ENCODE peak calls at places on chromosomes 7 and 10, in seven cellular contexts. One of them, this sample, is unnamed.

GRCh38 chr10:112746329-112746728 is 203.7 kb upstream of the TCF7L2 start:
- DNase-seq in spleen: no peak
- DNase-seq in sigmoid colon: no peak
- DNase-seq in transverse colon: no peak
- DNase-seq in GM12878: no peak
- DNase-seq in Panc1: no peak
- DNase-seq in stomach: no peak
- DNase-seq in this sample: no peak

GRCh38 chr10:12333382-12334185 is 15.8 kb upstream of the CAMK1D start:
- DNase-seq in spleen: peak; percentile 81
- DNase-seq in GM12878: no peak
- DNase-seq in Panc1: peak; percentile 39
- DNase-seq in sigmoid colon: peak; percentile 85
- DNase-seq in transverse colon: peak; percentile 51
- DNase-seq in stomach: peak; percentile 37
- DNase-seq in this sample: no peak

GRCh38 chr10:34906021-34906965 is 91.2 kb upstream of the PARD3 start:
- DNase-seq in spleen: no peak
- DNase-seq in GM12878: no peak
- DNase-seq in transverse colon: no peak
- DNase-seq in Panc1: no peak
- DNase-seq in stomach: no peak
- DNase-seq in sigmoid colon: peak; percentile 55
- DNase-seq in this sample: no peak

GRCh38 chr7:36309301-36309700 is 80.4 kb upstream of the ANLN start:
- DNase-seq in sigmoid colon: no peak
- DNase-seq in spleen: no peak
- DNase-seq in Panc1: no peak
- DNase-seq in stomach: peak; percentile 16
- DNase-seq in GM12878: no peak
- DNase-seq in transverse colon: no peak
- DNase-seq in this sample: no peak

GRCh38 chr7:82384051-82384464 is 59.5 kb downstream of the CACNA2D1 start:
- DNase-seq in stomach: no peak
- DNase-seq in Panc1: no peak
- DNase-seq in GM12878: peak; percentile 28
- DNase-seq in spleen: no peak
- DNase-seq in sigmoid colon: no peak
- DNase-seq in transverse colon: no peak
- DNase-seq in this sample: no peak

GRCh38 chr7:95250591-95250990 is 73.7 kb downstream of the PON1 start:
- DNase-seq in sigmoid colon: no peak
- DNase-seq in spleen: no peak
- DNase-seq in GM12878: no peak
- DNase-seq in transverse colon: no peak
- DNase-seq in Panc1: no peak
- DNase-seq in stomach: no peak
- DNase-seq in this sample: no peak

GRCh38 chr7:55018361-55019328 is at the start of gene EGFR:
- DNase-seq in transverse colon: peak; percentile 86
- DNase-seq in Panc1: no peak
- DNase-seq in stomach: peak; percentile 82
- DNase-seq in GM12878: no peak
- DNase-seq in spleen: peak; percentile 81
- DNase-seq in sigmoid colon: peak; percentile 94
- DNase-seq in this sample: peak; percentile 94

GRCh38 chr7:46694058-46694457 is 773.0 kb upstream of the IGFBP3 start:
- DNase-seq in transverse colon: no peak
- DNase-seq in spleen: no peak
- DNase-seq in stomach: no peak
- DNase-seq in GM12878: no peak
- DNase-seq in Panc1: no peak
- DNase-seq in sigmoid colon: no peak
- DNase-seq in this sample: no peak

GRCh38 chr10:98384531-98385133 is 30.4 kb downstream of the PYROXD2 start:
- DNase-seq in stomach: no peak
- DNase-seq in Panc1: no peak
- DNase-seq in sigmoid colon: no peak
- DNase-seq in GM12878: no peak
- DNase-seq in spleen: no peak
- DNase-seq in transverse colon: no peak
- DNase-seq in this sample: no peak

GRCh38 chr7:15854841-15855576 is 168.5 kb upstream of the MEOX2 start:
- DNase-seq in Panc1: no peak
- DNase-seq in transverse colon: no peak
- DNase-seq in sigmoid colon: no peak
- DNase-seq in spleen: no peak
- DNase-seq in GM12878: no peak
- DNase-seq in stomach: no peak
- DNase-seq in this sample: no peak

GRCh38 chr10:69644658-69645295 is 14.7 kb downstream of the FAM241B start:
- DNase-seq in sigmoid colon: peak; percentile 65
- DNase-seq in stomach: peak; percentile 61
- DNase-seq in transverse colon: peak; percentile 62
- DNase-seq in GM12878: no peak
- DNase-seq in spleen: peak; percentile 70
- DNase-seq in Panc1: no peak
- DNase-seq in this sample: no peak

GRCh38 chr7:1672851-1673486 is 2.9 kb downstream of the ELFN1 start:
- DNase-seq in transverse colon: no peak
- DNase-seq in sigmoid colon: peak; percentile 40
- DNase-seq in GM12878: no peak
- DNase-seq in spleen: peak; percentile 69
- DNase-seq in stomach: no peak
- DNase-seq in Panc1: no peak
- DNase-seq in this sample: no peak

GRCh38 chr7:151083071-151083823 is at the start of gene TMUB1:
- DNase-seq in transverse colon: peak; percentile 86
- DNase-seq in stomach: peak; percentile 84
- DNase-seq in GM12878: no peak
- DNase-seq in sigmoid colon: peak; percentile 91
- DNase-seq in Panc1: no peak
- DNase-seq in spleen: peak; percentile 97
- DNase-seq in this sample: no peak

GRCh38 chr7:30403477-30403876 is 75.1 kb downstream of the NOD1 start:
- DNase-seq in spleen: no peak
- DNase-seq in transverse colon: peak; percentile 56
- DNase-seq in Panc1: no peak
- DNase-seq in stomach: no peak
- DNase-seq in GM12878: no peak
- DNase-seq in sigmoid colon: no peak
- DNase-seq in this sample: no peak

GRCh38 chr10:98373260-98373659 is 41.7 kb downstream of the PYROXD2 start:
- DNase-seq in stomach: no peak
- DNase-seq in GM12878: no peak
- DNase-seq in transverse colon: no peak
- DNase-seq in spleen: no peak
- DNase-seq in sigmoid colon: no peak
- DNase-seq in Panc1: no peak
- DNase-seq in this sample: no peak

GRCh38 chr10:77710759-77711682 is 73.4 kb upstream of the KCNMA1 start:
- DNase-seq in GM12878: no peak
- DNase-seq in sigmoid colon: peak; percentile 82
- DNase-seq in spleen: peak; percentile 93
- DNase-seq in Panc1: peak; percentile 36
- DNase-seq in transverse colon: peak; percentile 77
- DNase-seq in stomach: peak; percentile 83
- DNase-seq in this sample: peak; percentile 93

GRCh38 chr10:34143466-34143865 is 671.6 kb downstream of the PARD3 start:
- DNase-seq in spleen: no peak
- DNase-seq in transverse colon: no peak
- DNase-seq in GM12878: no peak
- DNase-seq in stomach: no peak
- DNase-seq in sigmoid colon: no peak
- DNase-seq in Panc1: no peak
- DNase-seq in this sample: no peak

GRCh38 chr7:6578114-6579084 is 1.1 kb downstream of the ZDHHC4 start:
- DNase-seq in spleen: no peak
- DNase-seq in sigmoid colon: no peak
- DNase-seq in stomach: no peak
- DNase-seq in transverse colon: no peak
- DNase-seq in Panc1: no peak
- DNase-seq in GM12878: no peak
- DNase-seq in this sample: no peak

GRCh38 chr7:151060113-151060415 is 675 bp downstream of the SLC4A2 start:
- DNase-seq in transverse colon: no peak
- DNase-seq in sigmoid colon: no peak
- DNase-seq in spleen: no peak
- DNase-seq in Panc1: no peak
- DNase-seq in GM12878: no peak
- DNase-seq in stomach: no peak
- DNase-seq in this sample: no peak

GRCh38 chr10:27223964-27224363 is 16.6 kb downstream of the ACBD5 start:
- DNase-seq in GM12878: no peak
- DNase-seq in spleen: peak; percentile 79
- DNase-seq in transverse colon: peak; percentile 36
- DNase-seq in sigmoid colon: no peak
- DNase-seq in stomach: peak; percentile 60
- DNase-seq in Panc1: no peak
- DNase-seq in this sample: no peak

GRCh38 chr10:68073631-68074403 is 1.3 kb downstream of the HERC4 start:
- DNase-seq in Panc1: no peak
- DNase-seq in stomach: no peak
- DNase-seq in GM12878: no peak
- DNase-seq in sigmoid colon: no peak
- DNase-seq in spleen: no peak
- DNase-seq in transverse colon: no peak
- DNase-seq in this sample: no peak

GRCh38 chr10:68077026-68077425 is 1.9 kb upstream of the HERC4 start:
- DNase-seq in Panc1: no peak
- DNase-seq in spleen: no peak
- DNase-seq in transverse colon: no peak
- DNase-seq in GM12878: no peak
- DNase-seq in stomach: no peak
- DNase-seq in sigmoid colon: no peak
- DNase-seq in this sample: no peak

GRCh38 chr10:68075550-68076004 is 494 bp upstream of the HERC4 start:
- DNase-seq in stomach: no peak
- DNase-seq in GM12878: no peak
- DNase-seq in sigmoid colon: no peak
- DNase-seq in spleen: no peak
- DNase-seq in transverse colon: no peak
- DNase-seq in Panc1: no peak
- DNase-seq in this sample: no peak

GRCh38 chr10:68074775-68075549 is at the start of gene HERC4:
- DNase-seq in GM12878: peak; percentile 64
- DNase-seq in Panc1: no peak
- DNase-seq in stomach: peak; percentile 94
- DNase-seq in sigmoid colon: peak; percentile 98
- DNase-seq in transverse colon: peak; percentile 96
- DNase-seq in spleen: peak; percentile 97
- DNase-seq in this sample: peak; percentile 98

GRCh38 chr10:68074404-68074774 is 694 bp downstream of the HERC4 start:
- DNase-seq in transverse colon: no peak
- DNase-seq in GM12878: no peak
- DNase-seq in spleen: no peak
- DNase-seq in sigmoid colon: no peak
- DNase-seq in Panc1: no peak
- DNase-seq in stomach: no peak
- DNase-seq in this sample: no peak
- H3K4me1 ChIP-seq in transverse colon: peaks cover 24% of the 10 kb centered on the region
- H3K4me1 ChIP-seq in GM12878: peaks cover 3% of the 10 kb centered on the region
- H3K4me1 ChIP-seq in spleen: peaks cover 36% of the 10 kb centered on the region
- H3K4me1 ChIP-seq in sigmoid colon: peaks cover 36% of the 10 kb centered on the region
- H3K4me1 ChIP-seq in Panc1: peaks cover 33% of the 10 kb centered on the region
- H3K4me1 ChIP-seq in stomach: peaks cover 11% of the 10 kb centered on the region
- H3K4me1 ChIP-seq in this sample: peaks cover 37% of the 10 kb centered on the region

GRCh38 chr10:24778298-24778697 is 54.6 kb upstream of the ARHGAP21 start:
- DNase-seq in stomach: no peak
- DNase-seq in transverse colon: no peak
- DNase-seq in spleen: no peak
- DNase-seq in sigmoid colon: no peak
- DNase-seq in GM12878: no peak
- DNase-seq in Panc1: no peak
- DNase-seq in this sample: no peak

GRCh38 chr10:24783504-24783903 is 59.8 kb upstream of the ARHGAP21 start:
- DNase-seq in transverse colon: no peak
- DNase-seq in Panc1: no peak
- DNase-seq in GM12878: no peak
- DNase-seq in sigmoid colon: no peak
- DNase-seq in stomach: no peak
- DNase-seq in spleen: no peak
- DNase-seq in this sample: no peak

GRCh38 chr10:24784923-24785322 is 61.2 kb upstream of the ARHGAP21 start:
- DNase-seq in spleen: no peak
- DNase-seq in Panc1: no peak
- DNase-seq in sigmoid colon: no peak
- DNase-seq in transverse colon: no peak
- DNase-seq in GM12878: no peak
- DNase-seq in stomach: no peak
- DNase-seq in this sample: no peak

DNA sequence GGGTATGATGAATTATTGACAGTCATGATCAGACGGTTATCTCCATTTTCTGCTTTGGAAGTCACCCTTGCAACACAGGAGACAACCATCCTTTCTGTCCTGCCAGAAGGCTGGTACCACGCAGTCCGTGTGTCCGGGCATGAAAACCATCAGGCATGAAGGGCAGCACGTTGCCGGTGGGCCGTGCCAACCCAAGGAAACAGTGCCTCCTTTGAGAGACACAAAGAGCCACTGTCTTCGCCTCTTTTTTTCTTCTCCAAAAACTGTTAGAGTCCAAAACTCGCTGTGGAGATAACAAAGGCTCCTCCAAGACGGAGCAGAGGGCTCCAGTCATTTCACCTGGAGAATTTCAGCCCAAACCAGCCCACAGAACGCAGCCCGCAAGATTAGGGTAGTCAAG is 60.4 kb upstream of the ARHGAP21 start:
- DNase-seq in transverse colon: no peak
- DNase-seq in sigmoid colon: no peak
- DNase-seq in spleen: no peak
- DNase-seq in Panc1: no peak
- DNase-seq in GM12878: no peak
- DNase-seq in stomach: no peak
- DNase-seq in this sample: no peak
- TF ChIP-seq POLR2AphosphoS5 in transverse colon: no peak
- TF ChIP-seq POLR2AphosphoS5 in sigmoid colon: no peak
- TF ChIP-seq POLR2AphosphoS5 in spleen: no peak
- TF ChIP-seq POLR2AphosphoS5 in Panc1: no peak
- TF ChIP-seq POLR2AphosphoS5 in GM12878: no peak
- TF ChIP-seq POLR2AphosphoS5 in stomach: no peak
- TF ChIP-seq POLR2AphosphoS5 in this sample: no peak

DNA sequence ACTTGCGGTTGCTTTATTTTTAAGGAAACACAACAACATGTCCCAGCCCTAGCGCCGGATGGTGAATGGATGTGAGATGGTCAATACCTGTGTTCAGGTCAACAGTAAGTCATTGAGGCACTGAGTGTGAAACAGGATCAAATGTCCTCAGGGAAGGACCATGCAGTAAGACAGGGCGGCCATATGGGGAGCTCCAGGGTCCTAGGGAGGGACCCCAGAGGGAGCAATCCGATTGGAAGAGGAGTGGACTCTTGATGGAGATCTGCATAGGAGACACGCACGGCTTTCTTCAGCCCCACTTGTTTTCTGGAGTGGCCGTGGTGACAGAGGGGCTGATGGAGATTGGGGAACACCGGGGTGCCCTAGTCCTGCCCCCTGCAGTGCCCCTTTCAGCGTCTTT is 423.8 kb upstream of the MKI67 start:
- DNase-seq in GM12878: no peak
- DNase-seq in stomach: no peak
- DNase-seq in Panc1: no peak
- DNase-seq in transverse colon: no peak
- DNase-seq in spleen: no peak
- DNase-seq in sigmoid colon: no peak
- DNase-seq in this sample: no peak
- TF ChIP-seq CTCF in GM12878: no peak
- TF ChIP-seq CTCF in stomach: no peak
- TF ChIP-seq CTCF in Panc1: no peak
- TF ChIP-seq CTCF in transverse colon: no peak
- TF ChIP-seq CTCF in spleen: no peak
- TF ChIP-seq CTCF in sigmoid colon: no peak
- TF ChIP-seq CTCF in this sample: no peak

GRCh38 chr10:101833466-101833865 is 10.1 kb downstream of the KCNIP2 start:
- DNase-seq in GM12878: no peak
- DNase-seq in stomach: no peak
- DNase-seq in transverse colon: no peak
- DNase-seq in sigmoid colon: no peak
- DNase-seq in spleen: no peak
- DNase-seq in Panc1: no peak
- DNase-seq in this sample: no peak
- H3K4me1 ChIP-seq in GM12878: peaks cover 22% of the 10 kb centered on the region
- H3K4me1 ChIP-seq in stomach: peaks cover 17% of the 10 kb centered on the region
- H3K4me1 ChIP-seq in transverse colon: peaks cover 17% of the 10 kb centered on the region
- H3K4me1 ChIP-seq in sigmoid colon: peaks cover 31% of the 10 kb centered on the region
- H3K4me1 ChIP-seq in spleen: peaks cover 17% of the 10 kb centered on the region
- H3K4me1 ChIP-seq in Panc1: peaks cover 12% of the 10 kb centered on the region
- H3K4me1 ChIP-seq in this sample: peaks cover 42% of the 10 kb centered on the region